ENCODE peak calls at places on chromosome 20, in nine cellular contexts. H is GM06990, S is epithelial cell of proximal tubule, D is hepatocyte, G is BJ, C is brain microvascular endothelial cell, W is spleen, L is fibroblast of mammary gland, J is PC-3. M is an unnamed sample.

GRCh38 chr20:47727909-47728361 is 57.3 kb downstream of the SULF2 start:
- DNase-seq in L (no peak), C (no peak), H (no peak), S (no peak), G (no peak), D (no peak), J (no peak), W (peak), M (no peak)

GRCh38 chr20:719816-720215 is 44.2 kb upstream of the SCRT2 start:
- DNase-seq in D (no peak), W (peak), H (no peak), C (no peak), G (no peak), L (no peak), J (no peak), S (no peak), M (no peak)

GRCh38 chr20:59577037-59577808 is 27.1 kb upstream of the PHACTR3 start:
- DNase-seq in L (no peak), H (no peak), D (no peak), S (no peak), C (no peak), J (no peak), W (peak), G (no peak), M (no peak)

GRCh38 chr20:48201881-48202280 is 416.6 kb upstream of the SULF2 start:
- DNase-seq in C (no peak), G (no peak), S (no peak), D (no peak), W (peak), J (no peak), H (no peak), L (no peak), M (no peak)

GRCh38 chr20:25259788-25260254 is 11.9 kb downstream of the PYGB start:
- DNase-seq in L (no peak), W (no peak), C (no peak), G (no peak), D (peak), H (no peak), J (no peak), S (no peak), M (no peak)

GRCh38 chr20:25238319-25239037 is 9.4 kb upstream of the PYGB start:
- DNase-seq in H (no peak), J (peak), W (no peak), D (no peak), G (no peak), L (peak), S (no peak), C (peak), M (no peak)

GRCh38 chr20:51810155-51811039 is 8.1 kb upstream of the SALL4 start:
- DNase-seq in J (peak), L (no peak), H (no peak), D (no peak), C (no peak), G (no peak), S (no peak), W (no peak), M (no peak)

GRCh38 chr20:35909176-35909575 is 45.1 kb downstream of the SCAND1 start:
- DNase-seq in L (no peak), D (no peak), S (no peak), C (no peak), J (no peak), W (no peak), H (peak), G (no peak), M (peak)

GRCh38 chr20:1901704-1902103 is 6.5 kb downstream of the SIRPA start:
- DNase-seq in J (no peak), W (no peak), G (no peak), S (no peak), D (no peak), H (no peak), L (no peak), C (no peak), M (no peak)

GRCh38 chr20:50380697-50381040 is 129.5 kb upstream of the PTPN1 start:
- DNase-seq in L (peak), S (no peak), C (peak), W (no peak), J (peak), D (peak), H (no peak), G (no peak), M (no peak)

GRCh38 chr20:50999355-50999754 is 23.6 kb downstream of the KCNG1 start:
- DNase-seq in L (no peak), C (no peak), G (no peak), D (no peak), S (no peak), H (no peak), W (no peak), J (no peak), M (no peak)

GRCh38 chr20:20490673-20491072 is 122.8 kb downstream of the INSM1 start:
- DNase-seq in W (no peak), H (no peak), G (no peak), J (no peak), L (no peak), C (no peak), S (no peak), D (no peak), M (no peak)

GRCh38 chr20:25032065-25032477 is 25.9 kb downstream of the ACSS1 start:
- DNase-seq in S (no peak), J (no peak), G (no peak), L (no peak), C (no peak), W (peak), H (no peak), D (no peak), M (no peak)

GRCh38 chr20:48384147-48384818 is 443.5 kb downstream of the PREX1 start:
- DNase-seq in H (peak), J (no peak), D (no peak), C (no peak), S (no peak), L (no peak), W (no peak), G (no peak), M (no peak)

GRCh38 chr20:50996901-50997830 is 25.7 kb downstream of the KCNG1 start:
- DNase-seq in D (no peak), H (no peak), W (no peak), G (no peak), L (peak), S (no peak), C (no peak), J (peak), M (no peak)

GRCh38 chr20:49283176-49283702 is 5.4 kb upstream of the ZNFX1 start:
- DNase-seq in D (no peak), J (no peak), L (no peak), W (no peak), C (no peak), H (no peak), S (no peak), G (no peak), M (peak)

GRCh38 chr20:43238833-43239232 is 49.1 kb upstream of the PTPRT start:
- DNase-seq in D (peak), L (no peak), J (no peak), W (no peak), C (no peak), H (no peak), G (no peak), S (no peak), M (peak)

GRCh38 chr20:50338479-50339195 is 148.0 kb downstream of the CEBPB start:
- DNase-seq in S (no peak), C (no peak), L (no peak), J (no peak), D (no peak), W (peak), H (peak), G (no peak), M (peak)

GRCh38 chr20:51554538-51555165 is 12.1 kb upstream of the NFATC2 start:
- DNase-seq in J (peak), L (peak), D (no peak), C (no peak), W (no peak), G (peak), H (no peak), S (no peak), M (peak)

GRCh38 chr20:17646209-17646717 is 35.8 kb downstream of the RRBP1 start:
- DNase-seq in C (no peak), J (no peak), S (no peak), G (no peak), D (no peak), L (no peak), W (peak), H (no peak), M (no peak)

GRCh38 chr20:3911956-3912355 is 22.8 kb downstream of the PANK2 start:
- DNase-seq in S (no peak), C (no peak), G (no peak), L (no peak), J (no peak), D (no peak), H (no peak), W (peak), M (no peak)

GRCh38 chr20:12315652-12316051 is 398.0 kb downstream of the BTBD3 start:
- DNase-seq in J (no peak), G (no peak), C (no peak), W (no peak), D (no peak), H (no peak), S (no peak), L (no peak), M (no peak)

GRCh38 chr20:21151791-21152190 is 25.9 kb downstream of the KIZ start:
- DNase-seq in D (no peak), H (no peak), G (no peak), S (no peak), J (no peak), W (no peak), L (no peak), C (no peak), M (no peak)

DNA sequence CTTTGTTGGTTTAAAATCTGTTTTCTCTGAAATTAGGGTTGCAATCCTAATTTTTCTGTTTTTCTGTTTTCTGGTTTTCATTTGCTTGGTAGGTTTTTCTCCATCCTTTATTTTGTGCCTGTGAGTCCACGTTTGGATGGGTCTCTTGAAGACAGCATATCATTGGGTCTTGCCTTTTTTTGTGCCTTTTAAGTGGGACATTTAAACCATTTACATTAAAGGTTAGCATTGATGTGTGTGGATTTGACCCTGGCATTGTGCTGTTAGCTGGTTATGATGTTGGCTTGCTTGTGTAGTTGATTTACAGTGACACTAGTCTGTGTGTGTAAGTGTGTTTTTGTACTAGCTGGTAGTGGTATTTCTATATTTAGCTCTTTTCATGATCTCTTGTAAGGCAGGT is 28.0 kb upstream of the CST5 start:
- DNase-seq in S (no peak), D (no peak), G (no peak), W (no peak), H (no peak), J (no peak), L (no peak), C (no peak), M (no peak)
- TF ChIP-seq CTCF in S (no peak), D (no peak), G (no peak), W (no peak), H (no peak), J (no peak), L (no peak), C (no peak), M (no peak)

DNA sequence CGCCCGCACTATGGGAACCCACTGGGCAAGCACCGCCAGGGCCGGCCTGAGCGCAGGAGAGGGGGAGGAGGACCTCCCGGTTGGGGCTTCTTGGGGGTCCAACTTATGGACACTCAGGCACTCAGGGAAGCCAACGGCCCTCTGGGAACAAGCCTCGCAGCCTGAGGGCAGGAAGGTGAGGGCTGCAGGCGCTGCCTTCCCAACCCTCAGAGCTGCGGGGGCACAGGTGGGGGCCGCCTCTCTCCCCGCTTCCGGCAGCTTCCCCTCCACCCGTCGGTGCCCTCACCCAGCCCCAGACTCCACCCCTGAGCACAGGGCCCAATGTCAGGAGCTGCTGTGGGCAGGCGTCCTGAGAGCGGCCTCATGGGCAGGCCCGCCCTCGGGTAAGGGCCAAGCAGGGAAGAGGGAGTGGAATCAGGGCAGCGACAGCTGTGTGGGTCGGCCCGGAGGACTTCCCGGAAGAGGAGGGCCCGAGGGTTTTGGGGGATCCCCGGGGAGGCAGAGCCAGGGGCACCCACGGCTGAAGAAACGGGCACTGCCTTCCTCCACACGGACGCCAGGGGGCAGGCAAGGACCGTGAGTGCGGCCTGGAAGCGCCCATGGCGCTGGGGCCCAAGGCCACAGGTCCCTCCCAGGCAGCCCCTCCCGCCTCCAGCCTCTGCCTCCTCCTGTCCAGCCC is 488 bp upstream of the PTK6 start:
- DNase-seq in G (peak), D (peak), H (peak), C (peak), J (peak), W (peak), S (peak), L (peak), M (peak)
- H3K4me3 ChIP-seq in G (peak), D (no peak), H (peak), C (peak), J (peak), W (peak), S (peak), L (peak), M (peak)

DNA sequence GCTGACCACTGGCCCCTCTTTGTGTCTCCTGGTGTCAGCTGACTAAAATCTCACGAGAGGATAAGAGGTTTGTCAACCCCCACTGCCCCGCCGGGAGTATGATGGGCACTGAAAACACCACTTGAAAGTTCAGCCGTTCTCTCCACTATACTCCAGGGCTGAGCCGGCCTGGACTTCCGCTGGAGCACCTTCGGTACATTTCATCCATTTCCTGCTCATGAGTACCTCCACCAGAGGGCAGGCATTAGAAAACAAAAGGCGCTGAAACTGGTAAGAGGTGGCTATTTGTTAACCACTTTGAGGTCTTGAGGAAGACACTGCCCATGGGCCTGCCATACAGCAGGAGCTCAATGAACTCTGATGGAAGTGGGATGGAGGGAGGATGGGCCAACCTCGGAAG is 17.9 kb upstream of the ANKRD60 start:
- DNase-seq in D (no peak), S (no peak), W (no peak), C (peak), J (peak), L (no peak), H (no peak), G (no peak), M (no peak)
- TF ChIP-seq CTCF in D (peak), S (peak), W (no peak), C (peak), J (peak), L (peak), H (peak), G (peak), M (no peak)

DNA sequence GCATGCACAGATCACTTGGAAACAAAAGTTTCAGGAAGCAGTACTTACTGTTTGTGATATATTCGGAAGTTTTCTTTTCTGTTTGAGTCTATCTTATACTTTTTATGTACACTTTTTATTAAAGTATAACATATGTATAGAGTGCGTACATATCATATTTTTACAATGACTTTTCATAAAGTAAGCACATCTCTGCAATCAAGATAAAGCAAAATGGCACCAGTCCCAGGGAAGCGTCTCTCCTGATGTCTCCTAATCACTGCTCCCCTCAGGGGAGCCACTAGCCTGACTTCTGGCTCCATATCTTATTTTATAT is 26.3 kb downstream of the CDS2 start:
- DNase-seq in W (no peak), L (no peak), H (no peak), D (no peak), S (no peak), C (no peak), J (peak), G (no peak), M (no peak)
- H3K4me3 ChIP-seq in W (no peak), L (no peak), H (no peak), D (no peak), S (no peak), C (no peak), J (peak), G (no peak), M (no peak)

GRCh38 chr20:15702161-15702560 is 871.1 kb downstream of the KIF16B start:
- DNase-seq in W (no peak), G (no peak), L (peak), J (no peak), C (peak), H (no peak), D (no peak), S (no peak), M (no peak)

GRCh38 chr20:15703171-15703911 is 869.9 kb downstream of the KIF16B start:
- DNase-seq in S (peak), G (peak), J (peak), L (peak), W (no peak), H (no peak), D (peak), C (peak), M (peak)

GRCh38 chr20:15700147-15700765 is 873.0 kb downstream of the KIF16B start:
- DNase-seq in G (no peak), W (no peak), C (no peak), S (no peak), H (no peak), D (no peak), J (no peak), L (no peak), M (no peak)

DNA sequence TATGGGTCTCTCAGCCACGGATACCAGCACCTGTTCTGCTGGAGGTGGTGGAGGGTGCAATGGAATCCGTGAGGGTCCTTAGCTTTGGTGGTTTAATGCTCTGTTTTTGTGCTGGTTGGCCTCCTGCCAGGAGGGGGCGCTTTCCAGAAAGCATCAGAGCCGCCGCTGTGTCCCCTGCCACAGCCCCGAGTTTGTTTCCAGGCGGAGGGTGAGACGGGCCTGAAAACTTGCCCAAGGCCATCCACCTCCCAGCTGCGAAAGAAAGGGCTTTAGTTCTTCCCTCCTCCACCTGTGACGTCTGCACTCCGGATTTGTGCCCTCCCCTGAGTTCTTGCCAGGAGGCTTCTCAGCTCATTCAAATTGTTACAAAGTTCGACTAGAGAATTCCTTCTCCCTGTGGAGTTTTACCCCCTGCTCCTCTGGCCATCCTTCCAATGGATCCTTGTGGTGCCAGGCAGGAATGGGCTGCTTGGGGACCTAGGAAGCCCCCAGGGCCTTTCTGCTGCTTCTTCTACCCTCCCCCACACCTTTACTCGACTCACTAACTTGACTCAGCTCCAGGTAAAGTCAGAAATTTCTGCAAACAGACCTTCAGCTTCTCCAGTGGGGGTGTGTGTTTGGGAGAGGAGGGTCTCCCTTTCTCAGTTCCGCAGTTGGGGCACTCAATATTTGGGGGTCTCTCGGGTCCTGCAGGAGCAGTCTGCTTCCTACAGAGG is 873.7 kb downstream of the KIF16B start:
- DNase-seq in J (peak), D (no peak), H (no peak), L (no peak), C (no peak), G (no peak), W (no peak), S (no peak), M (no peak)
- TF ChIP-seq CTCF in J (peak), D (no peak), H (peak), L (no peak), C (peak), G (no peak), W (no peak), S (no peak), M (no peak)

DNA sequence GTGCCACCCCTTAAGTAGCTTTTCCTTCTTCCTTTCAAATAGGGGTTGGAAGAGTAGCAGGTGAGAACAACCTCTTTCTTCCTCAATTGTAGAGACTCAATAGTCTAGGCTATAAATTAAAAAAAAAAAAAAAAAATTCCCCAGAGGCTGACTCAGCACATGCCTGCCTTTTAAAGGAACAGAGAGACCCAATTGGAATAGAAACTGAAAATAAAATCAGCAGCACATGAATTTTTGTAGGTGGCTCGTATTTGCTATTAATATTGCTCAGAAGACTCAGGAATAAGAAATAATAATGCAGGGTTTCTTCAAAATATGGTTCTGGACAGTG is 19.3 kb downstream of the TOP1 start:
- DNase-seq in H (no peak), D (no peak), S (no peak), W (no peak), G (no peak), J (peak), L (peak), C (no peak), M (peak)
- H3K4me3 ChIP-seq in H (peak), D (no peak), S (peak), W (peak), G (peak), J (no peak), L (peak), C (peak), M (peak)